ENCODE peak calls at places on chromosome 12, in nine cellular contexts. One of them, this sample, is unnamed.
A peak's percentile ranks its signal among the peaks of the same experiment; 100 is the strongest.

GRCh38 chr12:121989951-121990647 is 31.6 kb upstream of the BCL7A start:
- DNase-seq in CD4-positive, CD25-positive, alpha-beta regulatory T cell: no peak
- DNase-seq in lung: no peak
- DNase-seq in right atrium auricular region: no peak
- DNase-seq in uterus: no peak
- DNase-seq in body of pancreas: no peak
- DNase-seq in mesendoderm: no peak
- DNase-seq in OCI-LY7: no peak
- DNase-seq in aorta: no peak
- DNase-seq in this sample: no peak

GRCh38 chr12:13962699-13963098 is 18.7 kb downstream of the GRIN2B start:
- DNase-seq in CD4-positive, CD25-positive, alpha-beta regulatory T cell: no peak
- DNase-seq in lung: no peak
- DNase-seq in right atrium auricular region: no peak
- DNase-seq in uterus: no peak
- DNase-seq in body of pancreas: peak; percentile 22
- DNase-seq in mesendoderm: peak; percentile 62
- DNase-seq in OCI-LY7: peak; percentile 37
- DNase-seq in aorta: no peak
- DNase-seq in this sample: no peak

GRCh38 chr12:90940872-90941499 is 14.0 kb downstream of the CCER1 start:
- DNase-seq in CD4-positive, CD25-positive, alpha-beta regulatory T cell: no peak
- DNase-seq in lung: no peak
- DNase-seq in right atrium auricular region: no peak
- DNase-seq in uterus: no peak
- DNase-seq in body of pancreas: no peak
- DNase-seq in mesendoderm: peak; percentile 49
- DNase-seq in OCI-LY7: peak; percentile 45
- DNase-seq in aorta: no peak
- DNase-seq in this sample: no peak

GRCh38 chr12:59548930-59549329 is 46.9 kb upstream of the SLC16A7 start:
- DNase-seq in CD4-positive, CD25-positive, alpha-beta regulatory T cell: no peak
- DNase-seq in lung: no peak
- DNase-seq in right atrium auricular region: no peak
- DNase-seq in uterus: no peak
- DNase-seq in body of pancreas: no peak
- DNase-seq in mesendoderm: no peak
- DNase-seq in OCI-LY7: no peak
- DNase-seq in aorta: no peak
- DNase-seq in this sample: no peak

GRCh38 chr12:98211914-98212695 is 303.3 kb upstream of the TMPO start:
- DNase-seq in CD4-positive, CD25-positive, alpha-beta regulatory T cell: no peak
- DNase-seq in lung: no peak
- DNase-seq in right atrium auricular region: no peak
- DNase-seq in uterus: no peak
- DNase-seq in body of pancreas: no peak
- DNase-seq in mesendoderm: no peak
- DNase-seq in OCI-LY7: peak; percentile 18
- DNase-seq in aorta: no peak
- DNase-seq in this sample: no peak

GRCh38 chr12:110354172-110354780 is 49.2 kb downstream of the ANAPC7 start:
- DNase-seq in CD4-positive, CD25-positive, alpha-beta regulatory T cell: no peak
- DNase-seq in lung: no peak
- DNase-seq in right atrium auricular region: no peak
- DNase-seq in uterus: no peak
- DNase-seq in body of pancreas: no peak
- DNase-seq in mesendoderm: no peak
- DNase-seq in OCI-LY7: no peak
- DNase-seq in aorta: no peak
- DNase-seq in this sample: no peak

GRCh38 chr12:3751151-3752095 is 1.5 kb downstream of the CRACR2A start:
- DNase-seq in CD4-positive, CD25-positive, alpha-beta regulatory T cell: no peak
- DNase-seq in lung: no peak
- DNase-seq in right atrium auricular region: no peak
- DNase-seq in uterus: no peak
- DNase-seq in body of pancreas: no peak
- DNase-seq in mesendoderm: no peak
- DNase-seq in OCI-LY7: no peak
- DNase-seq in aorta: no peak
- DNase-seq in this sample: no peak

GRCh38 chr12:2363836-2364565 is 311.2 kb downstream of the CACNA1C start:
- DNase-seq in CD4-positive, CD25-positive, alpha-beta regulatory T cell: no peak
- DNase-seq in lung: no peak
- DNase-seq in right atrium auricular region: no peak
- DNase-seq in uterus: no peak
- DNase-seq in body of pancreas: no peak
- DNase-seq in mesendoderm: no peak
- DNase-seq in OCI-LY7: no peak
- DNase-seq in aorta: no peak
- DNase-seq in this sample: peak; percentile 46

GRCh38 chr12:122090759-122091535 is 12.4 kb downstream of the MLXIP start:
- DNase-seq in CD4-positive, CD25-positive, alpha-beta regulatory T cell: no peak
- DNase-seq in lung: no peak
- DNase-seq in right atrium auricular region: no peak
- DNase-seq in uterus: peak; percentile 55
- DNase-seq in body of pancreas: peak; percentile 32
- DNase-seq in mesendoderm: no peak
- DNase-seq in OCI-LY7: no peak
- DNase-seq in aorta: no peak
- DNase-seq in this sample: peak; percentile 45

GRCh38 chr12:48717252-48717695 is 767 bp upstream of the CCNT1 start:
- DNase-seq in CD4-positive, CD25-positive, alpha-beta regulatory T cell: no peak
- DNase-seq in lung: no peak
- DNase-seq in right atrium auricular region: peak; percentile 1
- DNase-seq in uterus: no peak
- DNase-seq in body of pancreas: no peak
- DNase-seq in mesendoderm: peak; percentile 16
- DNase-seq in OCI-LY7: peak; percentile 26
- DNase-seq in aorta: no peak
- DNase-seq in this sample: no peak

GRCh38 chr12:131620946-131621681 is 89.8 kb upstream of the SFSWAP start:
- DNase-seq in CD4-positive, CD25-positive, alpha-beta regulatory T cell: no peak
- DNase-seq in lung: no peak
- DNase-seq in right atrium auricular region: no peak
- DNase-seq in uterus: no peak
- DNase-seq in body of pancreas: no peak
- DNase-seq in mesendoderm: no peak
- DNase-seq in OCI-LY7: no peak
- DNase-seq in aorta: no peak
- DNase-seq in this sample: no peak

GRCh38 chr12:96448287-96448686 is 41.1 kb upstream of the CFAP54 start:
- DNase-seq in CD4-positive, CD25-positive, alpha-beta regulatory T cell: no peak
- DNase-seq in lung: no peak
- DNase-seq in right atrium auricular region: no peak
- DNase-seq in uterus: no peak
- DNase-seq in body of pancreas: no peak
- DNase-seq in mesendoderm: no peak
- DNase-seq in OCI-LY7: no peak
- DNase-seq in aorta: no peak
- DNase-seq in this sample: no peak

GRCh38 chr12:14618990-14619389 is 51.3 kb upstream of the PLBD1 start:
- DNase-seq in CD4-positive, CD25-positive, alpha-beta regulatory T cell: no peak
- DNase-seq in lung: no peak
- DNase-seq in right atrium auricular region: no peak
- DNase-seq in uterus: no peak
- DNase-seq in body of pancreas: no peak
- DNase-seq in mesendoderm: peak; percentile 51
- DNase-seq in OCI-LY7: peak; percentile 65
- DNase-seq in aorta: no peak
- DNase-seq in this sample: no peak

GRCh38 chr12:3759878-3760277 is 7.0 kb upstream of the CRACR2A start:
- DNase-seq in CD4-positive, CD25-positive, alpha-beta regulatory T cell: no peak
- DNase-seq in lung: no peak
- DNase-seq in right atrium auricular region: no peak
- DNase-seq in uterus: no peak
- DNase-seq in body of pancreas: no peak
- DNase-seq in mesendoderm: no peak
- DNase-seq in OCI-LY7: no peak
- DNase-seq in aorta: no peak
- DNase-seq in this sample: no peak

GRCh38 chr12:78865297-78865955 is 852 bp downstream of the SYT1 start:
- DNase-seq in CD4-positive, CD25-positive, alpha-beta regulatory T cell: no peak
- DNase-seq in lung: no peak
- DNase-seq in right atrium auricular region: no peak
- DNase-seq in uterus: no peak
- DNase-seq in body of pancreas: no peak
- DNase-seq in mesendoderm: no peak
- DNase-seq in OCI-LY7: no peak
- DNase-seq in aorta: no peak
- DNase-seq in this sample: no peak

GRCh38 chr12:20798561-20798960 is 11.9 kb upstream of the SLCO1B3 start:
- DNase-seq in CD4-positive, CD25-positive, alpha-beta regulatory T cell: no peak
- DNase-seq in lung: no peak
- DNase-seq in right atrium auricular region: no peak
- DNase-seq in uterus: no peak
- DNase-seq in body of pancreas: no peak
- DNase-seq in mesendoderm: peak; percentile 63
- DNase-seq in OCI-LY7: peak; percentile 5
- DNase-seq in aorta: no peak
- DNase-seq in this sample: no peak

GRCh38 chr12:8829621-8830020 is 7.2 kb downstream of the A2ML1 start:
- DNase-seq in CD4-positive, CD25-positive, alpha-beta regulatory T cell: no peak
- DNase-seq in lung: no peak
- DNase-seq in right atrium auricular region: no peak
- DNase-seq in uterus: no peak
- DNase-seq in body of pancreas: no peak
- DNase-seq in mesendoderm: peak; percentile 50
- DNase-seq in OCI-LY7: no peak
- DNase-seq in aorta: no peak
- DNase-seq in this sample: no peak

GRCh38 chr12:4958697-4959375 is 49.1 kb downstream of the KCNA1 start:
- DNase-seq in CD4-positive, CD25-positive, alpha-beta regulatory T cell: no peak
- DNase-seq in lung: no peak
- DNase-seq in right atrium auricular region: no peak
- DNase-seq in uterus: no peak
- DNase-seq in body of pancreas: no peak
- DNase-seq in mesendoderm: no peak
- DNase-seq in OCI-LY7: no peak
- DNase-seq in aorta: no peak
- DNase-seq in this sample: no peak

GRCh38 chr12:88646824-88647223 is 66.6 kb upstream of the KITLG start:
- DNase-seq in CD4-positive, CD25-positive, alpha-beta regulatory T cell: no peak
- DNase-seq in lung: no peak
- DNase-seq in right atrium auricular region: no peak
- DNase-seq in uterus: no peak
- DNase-seq in body of pancreas: no peak
- DNase-seq in mesendoderm: no peak
- DNase-seq in OCI-LY7: no peak
- DNase-seq in aorta: no peak
- DNase-seq in this sample: no peak
- H3K36me3 ChIP-seq in CD4-positive, CD25-positive, alpha-beta regulatory T cell: no peaks in the 10 kb centered on the region
- H3K36me3 ChIP-seq in lung: no peaks in the 10 kb centered on the region
- H3K36me3 ChIP-seq in right atrium auricular region: no peaks in the 10 kb centered on the region
- H3K36me3 ChIP-seq in uterus: no peaks in the 10 kb centered on the region
- H3K36me3 ChIP-seq in body of pancreas: no peaks in the 10 kb centered on the region
- H3K36me3 ChIP-seq in mesendoderm: no peaks in the 10 kb centered on the region
- H3K36me3 ChIP-seq in OCI-LY7: no peaks in the 10 kb centered on the region
- H3K36me3 ChIP-seq in aorta: no peaks in the 10 kb centered on the region
- H3K36me3 ChIP-seq in this sample: no peaks in the 10 kb centered on the region

DNA sequence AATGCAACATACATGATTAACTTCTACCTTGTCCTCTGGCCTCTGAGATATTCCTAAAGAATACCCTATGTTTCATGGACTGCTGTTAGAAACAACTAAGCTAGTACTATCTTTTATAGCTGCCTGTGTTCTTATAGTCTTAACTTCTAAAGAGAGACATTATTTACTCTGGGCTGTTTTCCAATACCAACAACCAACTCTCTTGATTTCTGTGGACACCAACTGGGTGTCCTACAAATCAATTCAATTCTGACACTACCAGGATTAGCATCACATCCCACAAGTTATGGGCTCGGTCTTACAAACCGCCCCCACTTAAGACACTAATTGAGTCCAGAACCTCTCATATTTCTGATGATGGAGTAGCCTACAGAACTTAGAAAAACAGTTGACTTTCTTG is 8.3 kb downstream of the XPOT start:
- DNase-seq in CD4-positive, CD25-positive, alpha-beta regulatory T cell: no peak
- DNase-seq in lung: no peak
- DNase-seq in right atrium auricular region: no peak
- DNase-seq in uterus: no peak
- DNase-seq in body of pancreas: no peak
- DNase-seq in mesendoderm: no peak
- DNase-seq in OCI-LY7: no peak
- DNase-seq in aorta: no peak
- DNase-seq in this sample: no peak
- H3K36me3 ChIP-seq in CD4-positive, CD25-positive, alpha-beta regulatory T cell: peaks cover 66% of the 10 kb centered on the region
- H3K36me3 ChIP-seq in lung: peaks cover 36% of the 10 kb centered on the region
- H3K36me3 ChIP-seq in right atrium auricular region: peaks cover 67% of the 10 kb centered on the region
- H3K36me3 ChIP-seq in uterus: no peaks in the 10 kb centered on the region
- H3K36me3 ChIP-seq in body of pancreas: peaks cover 22% of the 10 kb centered on the region
- H3K36me3 ChIP-seq in mesendoderm: peaks cover 1% of the 10 kb centered on the region
- H3K36me3 ChIP-seq in OCI-LY7: peaks cover 91% of the 10 kb centered on the region
- H3K36me3 ChIP-seq in aorta: peaks cover 4% of the 10 kb centered on the region
- H3K36me3 ChIP-seq in this sample: peaks cover 11% of the 10 kb centered on the region

GRCh38 chr12:57069522-57069921 is 9.1 kb downstream of the NEMP1 start:
- DNase-seq in CD4-positive, CD25-positive, alpha-beta regulatory T cell: peak; percentile 54
- DNase-seq in lung: peak; percentile 70
- DNase-seq in right atrium auricular region: peak; percentile 88
- DNase-seq in uterus: peak; percentile 51
- DNase-seq in body of pancreas: peak; percentile 75
- DNase-seq in mesendoderm: peak; percentile 86
- DNase-seq in OCI-LY7: peak; percentile 82
- DNase-seq in aorta: peak; percentile 76
- DNase-seq in this sample: peak; percentile 73
- H3K36me3 ChIP-seq in CD4-positive, CD25-positive, alpha-beta regulatory T cell: peaks cover 29% of the 10 kb centered on the region
- H3K36me3 ChIP-seq in lung: peaks cover 2% of the 10 kb centered on the region
- H3K36me3 ChIP-seq in right atrium auricular region: no peaks in the 10 kb centered on the region
- H3K36me3 ChIP-seq in uterus: peaks cover 2% of the 10 kb centered on the region
- H3K36me3 ChIP-seq in body of pancreas: no peaks in the 10 kb centered on the region
- H3K36me3 ChIP-seq in mesendoderm: no peaks in the 10 kb centered on the region
- H3K36me3 ChIP-seq in OCI-LY7: peaks cover 88% of the 10 kb centered on the region
- H3K36me3 ChIP-seq in aorta: no peaks in the 10 kb centered on the region
- H3K36me3 ChIP-seq in this sample: no peaks in the 10 kb centered on the region

GRCh38 chr12:39915249-39915648 is 190.6 kb downstream of the SLC2A13 start:
- DNase-seq in CD4-positive, CD25-positive, alpha-beta regulatory T cell: no peak
- DNase-seq in lung: no peak
- DNase-seq in right atrium auricular region: no peak
- DNase-seq in uterus: no peak
- DNase-seq in body of pancreas: no peak
- DNase-seq in mesendoderm: peak; percentile 2
- DNase-seq in OCI-LY7: no peak
- DNase-seq in aorta: no peak
- DNase-seq in this sample: no peak

DNA sequence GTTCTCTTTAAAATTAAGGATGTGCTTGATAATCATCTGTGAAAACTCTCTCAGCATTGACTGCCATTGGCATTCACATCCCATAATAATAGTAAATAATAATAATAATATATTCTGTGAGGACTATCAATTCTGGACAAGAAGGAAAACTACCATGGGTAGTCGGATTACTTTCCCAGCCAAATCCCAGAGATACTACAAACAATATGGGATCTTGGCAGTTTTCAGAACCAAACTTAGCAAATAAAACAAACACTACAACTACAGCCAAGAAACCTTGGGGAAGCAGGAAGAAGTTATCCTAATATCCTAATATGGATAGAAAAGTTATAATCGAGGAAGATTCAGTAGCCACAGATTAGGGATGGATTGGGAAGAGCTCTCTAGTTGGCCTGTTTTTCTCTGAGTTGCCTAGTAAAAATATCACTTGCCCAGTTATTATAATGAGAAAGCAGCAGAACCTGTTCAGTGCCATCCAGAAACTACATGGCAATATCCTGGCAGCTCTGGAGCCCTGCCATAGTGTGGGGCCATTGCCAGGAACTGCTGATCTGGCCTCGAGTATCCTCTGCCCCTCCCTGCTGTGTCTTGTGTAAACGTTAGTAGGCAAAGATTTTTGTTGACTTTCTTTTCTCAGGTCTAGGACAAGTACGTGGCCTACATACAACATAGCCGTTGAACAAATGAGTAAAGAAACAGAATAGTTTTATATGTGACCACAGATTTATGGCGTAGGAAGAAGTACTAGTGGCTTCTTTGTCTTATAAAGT is 193.5 kb downstream of the SLC2A13 start:
- DNase-seq in CD4-positive, CD25-positive, alpha-beta regulatory T cell: no peak
- DNase-seq in lung: peak; percentile 85
- DNase-seq in right atrium auricular region: no peak
- DNase-seq in uterus: no peak
- DNase-seq in body of pancreas: peak; percentile 96
- DNase-seq in mesendoderm: peak; percentile 18
- DNase-seq in OCI-LY7: no peak
- DNase-seq in aorta: no peak
- DNase-seq in this sample: peak; percentile 88
- H3K36me3 ChIP-seq in CD4-positive, CD25-positive, alpha-beta regulatory T cell: no peaks in the 10 kb centered on the region
- H3K36me3 ChIP-seq in lung: no peaks in the 10 kb centered on the region
- H3K36me3 ChIP-seq in right atrium auricular region: no peaks in the 10 kb centered on the region
- H3K36me3 ChIP-seq in uterus: no peaks in the 10 kb centered on the region
- H3K36me3 ChIP-seq in body of pancreas: no peaks in the 10 kb centered on the region
- H3K36me3 ChIP-seq in mesendoderm: no peaks in the 10 kb centered on the region
- H3K36me3 ChIP-seq in OCI-LY7: no peaks in the 10 kb centered on the region
- H3K36me3 ChIP-seq in aorta: no peaks in the 10 kb centered on the region
- H3K36me3 ChIP-seq in this sample: no peaks in the 10 kb centered on the region